ENCODE peak calls at places on chromosomes 6 and 20, in eight cellular contexts. Q is nephron progenitor cell, I is cardiac fibroblast, P is choroid plexus epithelial cell, V is NB4, N is bronchial epithelial cell, W is lung, X is left ventricle myocardium inferior. F is an unnamed sample.

GRCh38 chr20:17990278-17990972 is 21.6 kb downstream of the MGME1 start:
- DNase-seq in Q (no peak), I (no peak), P (no peak), V (no peak), N (no peak), W (no peak), X (no peak), F (no peak)

GRCh38 chr6:28090902-28091586 is 10.7 kb downstream of the ZNF165 start:
- DNase-seq in Q (no peak), I (no peak), P (no peak), V (no peak), N (no peak), W (no peak), X (peak), F (no peak)

GRCh38 chr20:19974621-19975435 is 42.3 kb upstream of the NAA20 start:
- DNase-seq in Q (peak), I (peak), P (peak), V (peak), N (peak), W (peak), X (peak), F (no peak)

GRCh38 chr6:81929828-81930227 is 177.3 kb upstream of the TENT5A start:
- DNase-seq in Q (no peak), I (peak), P (peak), V (no peak), N (no peak), W (no peak), X (no peak), F (no peak)

GRCh38 chr6:19320066-19320465 is 517.1 kb upstream of the ID4 start:
- DNase-seq in Q (no peak), I (no peak), P (no peak), V (no peak), N (peak), W (no peak), X (no peak), F (no peak)

GRCh38 chr6:136186363-136186762 is 63.7 kb downstream of the MTFR2 start:
- DNase-seq in Q (no peak), I (no peak), P (no peak), V (no peak), N (no peak), W (no peak), X (no peak), F (no peak)

GRCh38 chr6:41009669-41010068 is 29.4 kb downstream of the UNC5CL start:
- DNase-seq in Q (no peak), I (no peak), P (no peak), V (no peak), N (no peak), W (no peak), X (no peak), F (no peak)

GRCh38 chr6:1004885-1005635 is 306.8 kb upstream of the FOXQ1 start:
- DNase-seq in Q (no peak), I (no peak), P (peak), V (no peak), N (no peak), W (no peak), X (no peak), F (no peak)

GRCh38 chr20:18506744-18507143 is 996 bp upstream of the SEC23B start:
- DNase-seq in Q (no peak), I (no peak), P (no peak), V (peak), N (peak), W (no peak), X (no peak), F (peak)

GRCh38 chr6:24064106-24064505 is 61.9 kb upstream of the NRSN1 start:
- DNase-seq in Q (peak), I (no peak), P (peak), V (peak), N (no peak), W (no peak), X (no peak), F (no peak)

GRCh38 chr6:15876406-15876805 is 213.6 kb upstream of the DTNBP1 start:
- DNase-seq in Q (no peak), I (peak), P (peak), V (no peak), N (peak), W (no peak), X (no peak), F (no peak)

GRCh38 chr6:17884501-17885039 is 102.9 kb downstream of the KIF13A start:
- DNase-seq in Q (no peak), I (no peak), P (no peak), V (peak), N (peak), W (no peak), X (no peak), F (peak)

GRCh38 chr6:25138024-25138696 is 141.0 kb upstream of the CARMIL1 start:
- DNase-seq in Q (no peak), I (peak), P (peak), V (peak), N (peak), W (peak), X (peak), F (peak)
- TF ChIP-seq CTCF in Q (no peak), I (peak), P (peak), V (no peak), N (no peak), W (no peak), X (peak), F (peak)

DNA sequence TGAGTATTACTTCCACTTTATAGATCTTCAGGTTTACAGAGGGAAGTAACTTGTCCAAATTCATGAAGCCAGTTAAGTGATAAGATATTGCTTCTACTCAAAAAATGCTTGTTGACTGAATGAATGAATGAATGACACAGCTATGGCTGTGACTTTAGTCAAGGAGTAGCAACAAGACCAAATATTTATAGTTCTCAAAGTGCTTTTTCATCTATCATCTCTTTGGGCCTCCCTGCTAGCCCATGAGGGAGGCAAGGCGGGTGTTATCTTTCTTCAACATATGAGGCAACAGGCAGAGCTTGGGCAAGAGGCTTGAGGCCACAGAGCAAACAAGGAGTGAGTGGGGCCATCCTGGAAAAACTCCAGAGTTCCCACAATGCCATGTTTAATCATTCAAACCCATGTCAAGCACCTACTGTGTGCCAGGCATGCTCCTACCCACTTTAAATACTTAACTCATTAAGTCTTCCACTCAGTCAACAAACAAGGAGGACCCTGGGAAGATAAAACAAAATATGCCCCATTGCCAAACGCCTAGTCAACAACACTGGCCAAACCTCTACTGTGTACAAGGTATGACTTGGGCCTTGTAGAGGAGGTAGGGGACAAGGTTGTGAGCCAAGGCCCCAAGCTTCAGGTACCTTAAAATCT is 15.9 kb downstream of the BCL2L1 start:
- DNase-seq in Q (no peak), I (no peak), P (no peak), V (peak), N (peak), W (peak), X (no peak), F (no peak)
- TF ChIP-seq CTCF in Q (no peak), I (no peak), P (no peak), V (no peak), N (no peak), W (no peak), X (no peak), F (no peak)

DNA sequence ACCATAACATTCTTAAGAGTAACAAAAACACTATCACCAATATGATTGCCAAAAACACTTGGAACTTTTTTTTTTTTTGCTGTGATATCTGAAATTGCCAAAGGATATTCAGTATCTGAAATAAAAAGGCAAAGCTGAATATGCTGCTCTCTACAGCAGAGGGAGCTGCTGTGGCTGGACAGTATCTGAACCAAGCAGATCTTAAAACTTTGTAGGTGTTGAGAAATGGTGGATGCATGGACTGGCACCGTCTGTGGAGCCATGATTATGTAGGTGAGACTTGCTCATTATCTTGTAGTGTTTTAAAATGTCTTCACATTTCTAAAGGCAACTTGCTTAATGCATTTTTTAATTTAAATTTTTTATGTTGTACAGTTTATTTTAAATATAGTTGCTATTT is 9.2 kb downstream of the PDCD2 start:
- DNase-seq in Q (no peak), I (peak), P (peak), V (peak), N (peak), W (no peak), X (no peak), F (peak)
- TF ChIP-seq CTCF in Q (no peak), I (peak), P (peak), V (peak), N (no peak), W (no peak), X (peak), F (no peak)

GRCh38 chr20:43238833-43239232 is 49.1 kb upstream of the PTPRT start:
- DNase-seq in Q (no peak), I (no peak), P (no peak), V (no peak), N (no peak), W (no peak), X (no peak), F (no peak)
- TF ChIP-seq CTCF in Q (no peak), I (no peak), P (no peak), V (no peak), N (no peak), W (no peak), X (no peak), F (no peak)

DNA sequence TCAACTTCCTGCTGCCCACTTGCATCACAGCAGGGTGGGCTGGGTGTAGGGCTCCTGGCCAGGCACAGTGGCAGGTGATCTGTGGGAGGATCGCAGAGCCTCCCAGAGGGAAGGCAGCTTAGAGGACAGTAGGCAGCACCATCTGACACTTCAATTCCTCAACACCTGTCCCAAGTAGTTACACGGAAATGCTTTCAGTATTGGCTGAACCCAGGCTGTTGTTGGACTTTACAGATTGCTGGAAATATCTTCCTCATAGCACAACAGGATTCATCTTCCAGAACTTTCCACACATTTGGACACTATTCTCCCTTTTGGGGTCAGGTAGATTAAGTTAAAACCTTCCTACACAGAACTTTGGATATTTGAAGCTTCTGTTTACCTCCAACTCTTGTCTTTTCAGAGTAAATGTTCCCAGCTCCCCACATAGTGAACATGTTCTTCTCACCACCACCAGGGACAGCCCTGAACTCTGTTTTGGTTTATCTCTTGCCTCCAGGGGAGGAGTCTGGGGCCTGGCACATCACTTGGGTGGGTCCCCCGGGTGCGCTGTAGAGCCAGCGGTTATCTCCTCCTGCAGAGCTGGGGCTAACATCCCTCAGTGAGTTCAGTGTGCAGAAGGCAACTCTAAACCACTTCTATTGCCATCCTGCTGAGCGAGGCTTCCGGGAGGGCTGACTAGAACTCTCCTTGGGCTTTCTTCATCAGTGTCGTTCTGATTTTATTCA is 3.5 kb upstream of the SLC22A2 start:
- DNase-seq in Q (no peak), I (peak), P (peak), V (peak), N (no peak), W (no peak), X (no peak), F (no peak)
- TF ChIP-seq CTCF in Q (peak), I (peak), P (peak), V (no peak), N (no peak), W (no peak), X (no peak), F (no peak)

GRCh38 chr20:50133474-50134217 is 19.9 kb downstream of the PEDS1 start:
- DNase-seq in Q (no peak), I (no peak), P (no peak), V (no peak), N (no peak), W (no peak), X (no peak), F (no peak)
- TF ChIP-seq CTCF in Q (no peak), I (peak), P (peak), V (no peak), N (peak), W (no peak), X (peak), F (peak)

GRCh38 chr6:95819939-95820338 is 195.8 kb upstream of the FUT9 start:
- DNase-seq in Q (no peak), I (no peak), P (no peak), V (peak), N (no peak), W (no peak), X (no peak), F (peak)
- TF ChIP-seq CTCF in Q (no peak), I (no peak), P (no peak), V (peak), N (no peak), W (no peak), X (no peak), F (no peak)

GRCh38 chr6:51495806-51496380 is 591.5 kb downstream of the PKHD1 start:
- DNase-seq in Q (no peak), I (no peak), P (no peak), V (no peak), N (no peak), W (no peak), X (no peak), F (no peak)

GRCh38 chr6:51489133-51489532 is 598.3 kb downstream of the PKHD1 start:
- DNase-seq in Q (no peak), I (no peak), P (no peak), V (no peak), N (no peak), W (no peak), X (no peak), F (no peak)

GRCh38 chr6:51495016-51495805 is 592.2 kb downstream of the PKHD1 start:
- DNase-seq in Q (no peak), I (no peak), P (no peak), V (no peak), N (no peak), W (no peak), X (no peak), F (no peak)

GRCh38 chr6:51490101-51490500 is 597.3 kb downstream of the PKHD1 start:
- DNase-seq in Q (no peak), I (no peak), P (no peak), V (no peak), N (no peak), W (no peak), X (no peak), F (no peak)

DNA sequence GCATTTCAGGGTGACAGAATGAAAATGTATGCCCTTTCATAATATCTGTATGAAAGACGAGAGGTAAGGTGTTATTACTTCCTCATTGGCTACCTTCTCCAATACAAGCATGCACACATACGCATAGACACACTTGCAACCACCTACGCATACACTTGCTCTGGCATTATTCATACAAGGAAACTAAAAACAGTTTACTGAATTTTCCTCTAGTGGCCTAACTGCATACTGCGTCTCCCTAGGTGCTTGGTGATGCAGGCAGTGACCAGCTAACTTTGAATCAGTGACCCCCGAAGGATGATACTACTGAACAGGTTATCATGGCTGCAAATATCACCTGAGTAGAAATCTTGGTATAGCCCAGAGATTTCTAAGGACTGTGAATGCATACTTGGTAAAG is 593.1 kb downstream of the PKHD1 start:
- DNase-seq in Q (no peak), I (no peak), P (no peak), V (no peak), N (peak), W (no peak), X (no peak), F (no peak)
- TF ChIP-seq CTCF in Q (peak), I (no peak), P (no peak), V (no peak), N (peak), W (no peak), X (no peak), F (no peak)

GRCh38 chr6:42519779-42520178 is 44.0 kb upstream of the UBR2 start:
- DNase-seq in Q (no peak), I (no peak), P (no peak), V (no peak), N (no peak), W (no peak), X (no peak), F (no peak)
- TF ChIP-seq CTCF in Q (no peak), I (no peak), P (no peak), V (no peak), N (no peak), W (no peak), X (no peak), F (no peak)